ENCODE peak calls at places on chromosomes 4 and X, in four cellular contexts. Y, W, V and D are unnamed samples.

GRCh38 chrX:69025802-69026301 is 139.4 kb downstream of the PJA1 start:
- DNase-seq in Y (peak; percentile 81), W (no peak), V (no peak), D (peak; percentile 90)

GRCh38 chrX:20382518-20383291 is 116.0 kb upstream of the RPS6KA3 start:
- DNase-seq in Y (no peak), W (no peak), V (no peak), D (no peak)

GRCh38 chrX:23661671-23662070 is 5.6 kb upstream of the PRDX4 start:
- DNase-seq in Y (peak; percentile 16), W (no peak), V (no peak), D (no peak)

GRCh38 chr4:17468638-17469221 is 43.2 kb downstream of the QDPR start:
- DNase-seq in Y (peak; percentile 44), W (no peak), V (peak; percentile 47), D (peak; percentile 52)

GRCh38 chr4:1509366-1509765 is 103.1 kb upstream of the NKX1-1 start:
- DNase-seq in Y (no peak), W (no peak), V (no peak), D (no peak)

GRCh38 chrX:147342197-147342596 is 527.7 kb upstream of the CXorf51A start:
- DNase-seq in Y (no peak), W (no peak), V (no peak), D (no peak)

GRCh38 chr4:69154021-69154420 is 57.7 kb downstream of the UGT2B7 start:
- DNase-seq in Y (no peak), W (no peak), V (no peak), D (no peak)

GRCh38 chrX:70432936-70433847 is 10.1 kb downstream of the GDPD2 start:
- DNase-seq in Y (no peak), W (no peak), V (no peak), D (no peak)

GRCh38 chrX:107676559-107677378 is 48.5 kb downstream of the PRPS1 start:
- DNase-seq in Y (peak; percentile 84), W (no peak), V (no peak), D (peak; percentile 54)

GRCh38 chr4:125681240-125681639 is 366.5 kb downstream of the FAT4 start:
- DNase-seq in Y (no peak), W (no peak), V (no peak), D (no peak)

GRCh38 chr4:141788169-141788915 is 152.0 kb downstream of the IL15 start:
- DNase-seq in Y (peak; percentile 53), W (no peak), V (no peak), D (peak; percentile 79)

GRCh38 chrX:135275973-135276372 is 24.1 kb downstream of the ETDA start:
- DNase-seq in Y (no peak), W (no peak), V (no peak), D (no peak)

GRCh38 chr4:37803348-37803973 is 23.0 kb upstream of the PGM2 start:
- DNase-seq in Y (peak; percentile 63), W (no peak), V (no peak), D (peak; percentile 60)

GRCh38 chrX:116881961-116882360 is 419.2 kb upstream of the CT83 start:
- DNase-seq in Y (no peak), W (no peak), V (no peak), D (no peak)

GRCh38 chr4:141078871-141079270 is 54.4 kb downstream of the RNF150 start:
- DNase-seq in Y (peak; percentile 71), W (no peak), V (no peak), D (no peak)

GRCh38 chrX:129786210-129786651 is 6.5 kb downstream of the SASH3 start:
- DNase-seq in Y (no peak), W (no peak), V (no peak), D (no peak)

GRCh38 chr4:147830102-147830463 is 98.2 kb downstream of the ARHGAP10 start:
- DNase-seq in Y (no peak), W (no peak), V (no peak), D (peak; percentile 45)

GRCh38 chr4:113921089-113921842 is 58.2 kb downstream of the ARSJ start:
- DNase-seq in Y (peak; percentile 67), W (no peak), V (no peak), D (no peak)

GRCh38 chr4:15043226-15043625 is 40.9 kb downstream of the CPEB2 start:
- DNase-seq in Y (no peak), W (no peak), V (no peak), D (no peak)

GRCh38 chrX:57121162-57121741 is at the start of gene SPIN2B:
- DNase-seq in Y (peak; percentile 70), W (peak; percentile 70), V (peak; percentile 70), D (peak; percentile 68)

GRCh38 chr4:69832326-69833030 is 27.5 kb downstream of the SULT1E1 start:
- DNase-seq in Y (no peak), W (no peak), V (no peak), D (peak; percentile 10)

GRCh38 chr4:48683784-48684666 is 96.1 kb downstream of the FRYL start:
- DNase-seq in Y (no peak), W (no peak), V (no peak), D (no peak)

GRCh38 chr4:153789741-153790651 is 1.1 kb upstream of the SFRP2 start:
- DNase-seq in Y (no peak), W (peak; percentile 85), V (peak; percentile 75), D (no peak)

GRCh38 chr4:89894654-89895652 is at the start of gene MMRN1:
- DNase-seq in Y (no peak), W (no peak), V (no peak), D (no peak)

GRCh38 chr4:2281575-2282343 is 19.9 kb upstream of the MXD4 start:
- DNase-seq in Y (no peak), W (no peak), V (no peak), D (no peak)

GRCh38 chr4:62474802-62475201 is 1274.7 kb downstream of the ADGRL3 start:
- DNase-seq in Y (no peak), W (no peak), V (no peak), D (no peak)

GRCh38 chr4:77193511-77194236 is 36.7 kb downstream of the CCNG2 start:
- DNase-seq in Y (no peak), W (peak; percentile 80), V (no peak), D (peak; percentile 90)

GRCh38 chrX:111928457-111928856 is 52.5 kb downstream of the TRPC5OS start:
- DNase-seq in Y (no peak), W (no peak), V (peak; percentile 4), D (no peak)

GRCh38 chrX:107561468-107562215 is 66.7 kb upstream of the PRPS1 start:
- DNase-seq in Y (peak; percentile 35), W (no peak), V (no peak), D (peak; percentile 74)

GRCh38 chrX:48800574-48801280 is 1.1 kb upstream of the HDAC6 start:
- DNase-seq in Y (no peak), W (no peak), V (no peak), D (peak; percentile 4)

GRCh38 chrX:48802813-48803261 is 970 bp downstream of the HDAC6 start:
- DNase-seq in Y (no peak), W (no peak), V (no peak), D (no peak)

GRCh38 chrX:48798318-48798717 is 3.5 kb upstream of the HDAC6 start:
- DNase-seq in Y (no peak), W (no peak), V (no peak), D (no peak)

GRCh38 chrX:48802089-48802812 is 384 bp downstream of the HDAC6 start:
- DNase-seq in Y (peak; percentile 60), W (peak; percentile 83), V (peak; percentile 73), D (peak; percentile 79)

DNA sequence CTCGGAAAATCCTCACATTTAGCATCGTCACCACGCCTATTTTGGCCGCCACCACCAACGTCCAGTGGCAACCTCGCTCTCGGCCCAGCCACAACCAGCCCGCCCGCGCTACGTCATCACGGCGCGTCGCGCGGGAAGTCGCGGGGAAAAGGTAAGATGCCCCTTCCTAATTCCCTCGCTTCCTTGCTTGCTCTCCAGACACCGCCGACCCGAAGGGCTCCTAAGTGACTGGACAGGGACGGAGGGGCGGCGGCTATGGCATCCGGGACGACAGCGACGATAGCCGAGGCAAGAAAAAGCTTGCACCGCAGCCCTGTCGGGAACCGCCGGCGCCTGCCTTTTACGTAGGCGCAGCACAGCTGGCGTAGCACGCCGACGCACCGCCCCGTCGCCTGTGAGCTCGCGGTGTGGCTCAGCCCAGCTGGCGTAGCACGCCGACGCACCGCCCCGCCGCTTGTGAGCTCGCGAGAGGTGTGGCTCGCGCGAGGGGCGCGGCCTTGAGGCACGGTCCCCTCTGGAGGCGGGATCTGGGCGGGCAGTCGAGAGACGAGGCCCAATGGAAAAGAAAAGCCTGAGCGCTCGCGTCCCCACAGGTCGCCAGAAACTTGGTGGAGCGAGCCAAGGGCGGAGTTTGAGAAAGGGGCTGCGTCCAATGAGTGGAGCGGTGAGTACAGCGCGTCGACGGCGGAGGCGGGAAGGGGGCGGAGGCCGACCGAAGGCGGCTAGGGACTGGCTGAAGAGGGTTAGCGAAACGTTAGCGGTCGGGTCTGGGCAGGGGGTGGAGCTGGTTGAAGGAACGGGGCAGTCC is at the start of gene HDAC6:
- DNase-seq in Y (peak; percentile 98), W (peak; percentile 86), V (peak; percentile 96), D (peak; percentile 98)
- H4K8ac ChIP-seq in Y (peak within 1 kb of the TSS; percentile 99), W (peak within 1 kb of the TSS; percentile 100), V (peak within 1 kb of the TSS; percentile 98), D (peak within 1 kb of the TSS; percentile 99)

DNA sequence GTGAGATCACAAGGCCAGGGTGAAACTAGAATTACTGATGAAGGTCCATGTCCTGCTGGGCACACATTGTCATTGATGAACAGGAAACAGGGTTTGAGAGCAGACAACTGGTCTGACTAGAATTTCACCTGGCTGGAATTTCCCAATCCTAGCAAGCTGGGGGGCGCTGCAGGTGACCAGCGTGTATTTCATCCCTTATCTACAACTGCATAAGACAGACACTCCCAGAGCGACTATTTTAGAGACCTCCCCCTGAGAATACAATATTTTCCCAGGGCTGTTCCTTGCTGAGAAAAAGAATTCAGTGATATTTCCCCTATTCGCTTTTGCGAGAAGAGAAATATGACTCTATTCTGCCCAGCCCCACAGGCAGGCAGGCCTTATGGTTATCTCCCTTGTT is 432.6 kb upstream of the GALNT7 start:
- DNase-seq in Y (no peak), W (no peak), V (no peak), D (no peak)
- H3K9me3 ChIP-seq in Y (peaks cover 13% of the 10 kb centered on the region), W (peaks cover 24% of the 10 kb centered on the region), V (peaks cover 16% of the 10 kb centered on the region), D (peaks cover 7% of the 10 kb centered on the region)

GRCh38 chr4:182745268-182745667 is 171.9 kb downstream of the DCTD start:
- DNase-seq in Y (no peak), W (no peak), V (no peak), D (peak; percentile 71)
- H2BK5ac ChIP-seq in Y (no peak overlapping the region), W (no peak overlapping the region), V (no peak overlapping the region), D (no peak overlapping the region)

DNA sequence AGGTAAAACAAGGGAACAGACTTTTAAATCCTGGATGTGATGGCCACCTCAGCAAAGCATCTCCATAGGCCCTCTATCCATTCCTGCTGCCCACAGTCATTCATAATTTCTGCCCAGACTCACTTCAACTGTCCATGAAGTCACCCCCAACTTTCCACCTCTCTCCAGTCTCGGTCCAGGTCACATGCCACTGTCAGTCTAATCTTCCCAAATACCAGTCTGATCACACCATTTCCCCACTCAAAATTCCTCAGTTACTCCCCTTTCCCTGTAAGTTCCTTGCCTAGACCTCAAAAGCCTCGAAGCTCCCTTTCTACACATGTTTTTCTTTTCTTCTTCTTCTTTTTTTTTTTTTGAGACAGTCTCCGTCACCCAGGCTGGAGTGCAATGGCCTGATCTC is 51.2 kb upstream of the HOPX start:
- DNase-seq in Y (no peak), W (no peak), V (no peak), D (no peak)
- H4K8ac ChIP-seq in Y (no peak overlapping the region), W (no peak overlapping the region), V (no peak overlapping the region), D (no peak overlapping the region)

DNA sequence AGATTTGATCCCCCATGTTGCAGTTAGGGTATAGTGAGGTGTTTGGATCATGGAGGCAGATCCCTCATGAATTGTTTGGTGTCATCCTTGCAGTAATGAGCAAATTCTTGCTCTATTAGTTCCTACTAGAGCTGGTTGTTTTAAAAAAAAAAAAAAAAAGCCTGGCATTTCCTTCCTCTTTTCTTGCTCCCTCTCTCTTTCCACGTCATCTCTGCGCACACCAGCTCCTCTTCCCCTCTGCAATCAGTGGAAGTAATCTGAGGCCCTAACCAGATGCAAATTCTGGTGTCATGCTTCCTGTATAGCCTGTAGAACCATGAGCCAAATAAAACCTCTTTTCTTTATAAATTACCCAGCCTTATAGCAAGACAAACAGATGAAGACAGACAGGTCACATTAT is 24.5 kb downstream of the WDR17 start:
- DNase-seq in Y (no peak), W (no peak), V (no peak), D (no peak)
- H3K9me3 ChIP-seq in Y (no peaks in the 10 kb centered on the region), W (no peaks in the 10 kb centered on the region), V (peaks cover 8% of the 10 kb centered on the region), D (no peaks in the 10 kb centered on the region)